ENCODE peak calls at places on chromosomes 16 and 17, in seven cellular contexts. Y, J, N, P, Z, B and S are unnamed samples.
A peak's percentile ranks its signal among the peaks of the same experiment; 100 is the strongest.

GRCh38 chr17:78719630-78720298 is 62.3 kb downstream of the CYTH1 start:
- DNase-seq in Y (no peak), P (no peak), B (no peak), N (no peak), Z (no peak), J (no peak), S (no peak)

GRCh38 chr16:35585411-35585810 is 2126.0 kb downstream of the TP53TG3F start:
- DNase-seq in N (no peak), J (no peak), Z (no peak), B (no peak), Y (no peak), P (no peak), S (no peak)

GRCh38 chr16:83458612-83459011 is 349.2 kb upstream of the HSBP1 start:
- DNase-seq in B (peak; percentile 89), Z (no peak), N (peak; percentile 96), J (no peak), P (no peak), Y (no peak), S (no peak)

GRCh38 chr17:180380-181212 is 854 bp downstream of the DOC2B start:
- DNase-seq in J (no peak), Y (peak; percentile 65), N (no peak), B (no peak), Z (no peak), P (no peak), S (no peak)

GRCh38 chr16:30068750-30069574 is 3.4 kb downstream of the ALDOA start:
- DNase-seq in B (peak; percentile 49), N (no peak), P (no peak), J (no peak), Y (no peak), Z (no peak), S (no peak)

GRCh38 chr17:50117202-50118040 is 12.5 kb downstream of the SAMD14 start:
- DNase-seq in P (peak; percentile 64), B (peak; percentile 96), Y (peak; percentile 86), Z (no peak), N (no peak), J (peak; percentile 49), S (no peak)

GRCh38 chr17:31499771-31500554 is 108.5 kb downstream of the RAB11FIP4 start:
- DNase-seq in B (peak; percentile 65), Z (peak; percentile 1), Y (peak; percentile 37), P (no peak), J (no peak), N (peak; percentile 2), S (no peak)

GRCh38 chr16:65757064-65757463 is 609.4 kb upstream of the CDH5 start:
- DNase-seq in N (no peak), B (no peak), P (no peak), Z (no peak), J (no peak), Y (no peak), S (no peak)

GRCh38 chr17:2691965-2692780 is 19.4 kb downstream of the CLUH start:
- DNase-seq in P (no peak), Z (no peak), Y (no peak), N (no peak), B (peak; percentile 85), J (peak; percentile 16), S (peak; percentile 17)

GRCh38 chr17:50953831-50954601 is 87.9 kb upstream of the TOB1 start:
- DNase-seq in Z (no peak), Y (peak; percentile 63), N (peak; percentile 79), J (no peak), B (peak; percentile 87), P (no peak), S (no peak)

GRCh38 chr16:48277158-48277557 is 29.8 kb upstream of the ABCC11 start:
- DNase-seq in Y (no peak), N (no peak), J (peak; percentile 26), P (no peak), B (no peak), Z (no peak), S (no peak)

GRCh38 chr16:2033057-2033911 is 6.6 kb downstream of the NHERF2 start:
- DNase-seq in N (peak; percentile 49), Z (peak; percentile 16), Y (peak; percentile 62), P (no peak), B (peak; percentile 98), J (no peak), S (no peak)

GRCh38 chr17:62093188-62094155 is 28.4 kb upstream of the MED13 start:
- DNase-seq in B (peak; percentile 89), Y (no peak), P (no peak), Z (peak; percentile 54), J (no peak), N (peak; percentile 88), S (no peak)

GRCh38 chr17:62189377-62189776 is 124.3 kb upstream of the MED13 start:
- DNase-seq in B (no peak), Y (no peak), N (no peak), Z (no peak), J (no peak), P (no peak), S (no peak)

GRCh38 chr16:23678430-23679273 is at the start of gene PLK1:
- DNase-seq in N (peak; percentile 80), J (peak; percentile 91), P (peak; percentile 80), B (peak; percentile 98), Y (peak; percentile 88), Z (peak; percentile 35), S (peak; percentile 59)

GRCh38 chr17:4980644-4981216 is 6.7 kb downstream of the CAMTA2 start:
- DNase-seq in N (peak; percentile 31), Z (no peak), Y (peak; percentile 58), B (peak; percentile 86), P (peak; percentile 64), J (peak; percentile 56), S (no peak)

GRCh38 chr17:45129940-45130639 is 2.2 kb downstream of the PLCD3 start:
- DNase-seq in B (peak; percentile 87), Z (no peak), Y (no peak), P (no peak), N (no peak), J (peak; percentile 85), S (no peak)

GRCh38 chr17:31581022-31581483 is 189.6 kb downstream of the RAB11FIP4 start:
- DNase-seq in P (no peak), Y (no peak), Z (no peak), B (peak; percentile 94), J (no peak), N (peak; percentile 43), S (no peak)

GRCh38 chr16:46822270-46822669 is 8.7 kb downstream of the C16orf87 start:
- DNase-seq in B (no peak), J (no peak), N (peak; percentile 83), Y (no peak), Z (no peak), P (no peak), S (no peak)

GRCh38 chr16:81485824-81486554 is 41.4 kb downstream of the CMIP start:
- DNase-seq in N (peak; percentile 76), J (no peak), B (peak; percentile 88), P (no peak), Z (no peak), Y (no peak), S (no peak)

DNA sequence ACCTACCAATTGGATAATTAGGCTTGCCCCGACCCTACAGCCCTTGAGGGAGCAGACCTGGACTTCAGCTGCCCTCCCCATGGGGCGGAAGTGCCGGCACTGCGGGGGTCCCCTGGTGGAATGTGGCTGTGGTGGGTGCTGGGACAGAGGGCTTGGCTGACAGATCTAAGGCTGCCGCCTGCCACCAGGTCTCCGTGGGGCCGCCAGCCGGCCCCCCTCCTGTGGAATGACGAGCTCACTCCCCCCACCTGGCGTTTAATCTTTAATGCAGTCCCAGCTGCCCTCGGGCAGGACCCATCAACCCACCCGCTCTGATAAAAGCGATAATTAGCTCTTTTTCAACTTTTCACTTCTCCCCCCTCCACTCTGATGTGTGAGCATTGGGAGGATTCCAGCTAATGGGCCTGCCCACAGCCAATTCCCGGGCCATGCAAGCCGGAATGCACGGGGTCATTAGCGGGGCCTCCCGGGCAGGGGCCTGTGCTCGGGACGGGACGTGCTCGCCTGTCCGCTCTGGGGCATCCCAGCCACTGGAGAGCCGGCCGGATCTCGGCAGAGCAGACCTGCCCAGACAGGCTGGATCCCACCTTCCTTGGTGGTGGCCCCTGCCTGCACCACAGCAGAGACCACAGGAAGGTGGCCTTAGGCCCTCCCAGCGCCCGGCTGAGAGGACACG is 28.3 kb upstream of the GOSR2 start:
- DNase-seq in Z (no peak), N (no peak), Y (peak; percentile 38), J (no peak), P (no peak), B (no peak), S (no peak)
- TF ChIP-seq CTCF in Z (no peak), N (no peak), Y (no peak), J (no peak), P (no peak), B (no peak), S (no peak)

GRCh38 chr17:29618272-29619065 is 4.2 kb downstream of the CORO6 start:
- DNase-seq in Z (no peak), N (no peak), J (no peak), P (no peak), Y (no peak), B (no peak), S (no peak)

GRCh38 chr17:29617481-29618271 is 5.0 kb downstream of the CORO6 start:
- DNase-seq in P (peak; percentile 44), N (peak; percentile 63), Y (peak; percentile 67), J (peak; percentile 89), Z (no peak), B (peak; percentile 87), S (no peak)

GRCh38 chr17:29620271-29620670 is 2.4 kb downstream of the CORO6 start:
- DNase-seq in N (no peak), P (no peak), Y (no peak), Z (no peak), J (no peak), B (peak; percentile 87), S (no peak)

GRCh38 chr17:29620779-29621500 is 1.8 kb downstream of the CORO6 start:
- DNase-seq in Y (no peak), J (no peak), B (peak; percentile 49), P (no peak), Z (no peak), N (no peak), S (no peak)

GRCh38 chr17:29619251-29619650 is 3.5 kb downstream of the CORO6 start:
- DNase-seq in P (no peak), Z (no peak), J (no peak), Y (no peak), N (no peak), B (peak; percentile 93), S (no peak)
- TF ChIP-seq CTCF in P (peak; percentile 22), Z (peak; percentile 40), J (no peak), Y (no peak), N (peak; percentile 57), B (peak; percentile 33), S (no peak)

DNA sequence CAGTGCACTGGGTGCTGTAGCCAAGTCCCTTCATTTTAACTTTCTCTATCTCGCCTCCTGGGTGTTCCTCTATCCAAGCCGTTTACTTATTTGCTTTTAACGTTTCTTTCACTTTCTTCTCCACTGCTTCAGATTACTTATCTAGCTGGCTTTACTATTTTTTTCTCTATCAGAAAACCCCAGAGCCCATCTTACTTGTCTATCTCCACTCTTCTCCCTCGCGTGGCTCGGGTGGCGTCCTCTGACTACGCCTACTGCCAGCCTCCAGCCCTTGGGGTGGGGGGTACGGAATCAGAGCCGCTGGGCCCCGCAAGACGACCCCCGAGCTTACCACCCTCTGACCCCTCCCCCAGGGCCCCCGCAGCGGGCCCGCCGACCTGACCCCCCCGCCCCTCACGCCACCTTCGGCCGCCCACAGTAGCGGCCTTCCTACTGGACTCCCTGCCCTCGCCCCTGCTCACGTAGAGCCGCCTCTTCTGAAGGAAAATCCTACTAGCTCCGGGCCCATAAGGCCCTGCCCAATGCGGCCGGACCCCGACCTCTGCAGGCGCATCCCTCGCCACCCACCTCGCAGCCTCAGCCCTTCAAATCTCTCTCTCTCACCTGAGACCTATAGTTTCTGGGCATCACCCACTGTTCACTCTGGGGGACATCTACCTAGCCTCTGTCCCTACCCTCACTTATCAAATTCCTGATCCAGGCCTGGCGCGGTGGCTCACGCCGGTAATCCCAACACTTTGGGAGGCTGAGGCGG is 1.0 kb upstream of the SLC12A4 start:
- DNase-seq in N (no peak), P (no peak), J (no peak), B (peak; percentile 90), Y (peak; percentile 31), Z (no peak), S (no peak)
- TF ChIP-seq CTCF in N (no peak), P (no peak), J (no peak), B (no peak), Y (no peak), Z (no peak), S (no peak)

GRCh38 chr16:64700628-64701027 is 421.2 kb downstream of the CDH11 start:
- DNase-seq in J (no peak), N (no peak), P (no peak), Y (no peak), B (no peak), Z (no peak), S (no peak)
- TF ChIP-seq CTCF in J (no peak), N (no peak), P (no peak), Y (no peak), B (no peak), Z (no peak), S (no peak)